ENCODE peak calls at places on chromosomes 16 and 17, in eight cellular contexts. I is HT1080, Q is dorsolateral prefrontal cortex, V is fibroblast of the aortic adventitia, Z is NCI-H1436 treated with DMSO at 0.1 percent for 48 hours, L is GF-D8, M is Calu3, X is heart left ventricle. K is an unnamed sample.

GRCh38 chr16:85389679-85390470 is 223.2 kb upstream of the GSE1 start:
- DNase-seq in I (no peak), Q (peak; percentile 4), V (no peak), Z (no peak), L (no peak), M (no peak), X (no peak), K (no peak)

GRCh38 chr16:79437764-79438728 is 162.5 kb downstream of the MAF start:
- DNase-seq in I (no peak), Q (peak; percentile 55), V (no peak), Z (no peak), L (no peak), M (peak; percentile 8), X (no peak), K (peak; percentile 30)

GRCh38 chr16:85416267-85417109 is 196.6 kb upstream of the GSE1 start:
- DNase-seq in I (no peak), Q (no peak), V (peak; percentile 30), Z (no peak), L (no peak), M (peak; percentile 96), X (peak; percentile 44), K (peak; percentile 66)

GRCh38 chr16:20844054-20844453 is 37.7 kb downstream of the REXO5 start:
- DNase-seq in I (no peak), Q (no peak), V (no peak), Z (no peak), L (no peak), M (no peak), X (no peak), K (no peak)

GRCh38 chr17:76561332-76561731 is 21.5 kb downstream of the PRCD start:
- DNase-seq in I (no peak), Q (no peak), V (no peak), Z (no peak), L (no peak), M (no peak), X (no peak), K (no peak)

GRCh38 chr16:30893082-30893743 is 664 bp downstream of the BCL7C start:
- DNase-seq in I (no peak), Q (no peak), V (no peak), Z (no peak), L (no peak), M (no peak), X (no peak), K (no peak)

GRCh38 chr16:31354394-31355291 is at the start of gene ITGAX:
- DNase-seq in I (peak; percentile 87), Q (peak; percentile 36), V (peak; percentile 4), Z (no peak), L (no peak), M (peak; percentile 67), X (peak; percentile 48), K (peak; percentile 40)

GRCh38 chr17:79797492-79798295 is 817 bp upstream of the CBX8 start:
- DNase-seq in I (no peak), Q (no peak), V (no peak), Z (no peak), L (peak; percentile 36), M (no peak), X (no peak), K (no peak)

GRCh38 chr16:14600164-14600563 is 29.9 kb downstream of the PARN start:
- DNase-seq in I (no peak), Q (no peak), V (peak; percentile 64), Z (no peak), L (no peak), M (peak; percentile 30), X (no peak), K (no peak)

GRCh38 chr17:17786998-17787397 is 49.8 kb downstream of the SREBF1 start:
- DNase-seq in I (no peak), Q (no peak), V (no peak), Z (no peak), L (no peak), M (no peak), X (no peak), K (no peak)

GRCh38 chr16:68356249-68356918 is 45.6 kb downstream of the PRMT7 start:
- DNase-seq in I (peak; percentile 34), Q (no peak), V (no peak), Z (no peak), L (peak; percentile 95), M (no peak), X (no peak), K (no peak)

GRCh38 chr16:67345401-67345800 is 18.8 kb downstream of the LRRC36 start:
- DNase-seq in I (no peak), Q (no peak), V (no peak), Z (no peak), L (no peak), M (no peak), X (no peak), K (no peak)

GRCh38 chr17:39114744-39115534 is 36.5 kb downstream of the PLXDC1 start:
- DNase-seq in I (no peak), Q (no peak), V (peak; percentile 49), Z (no peak), L (no peak), M (no peak), X (no peak), K (no peak)

GRCh38 chr17:82302991-82303943 is 14.1 kb downstream of the CD7 start:
- DNase-seq in I (no peak), Q (no peak), V (no peak), Z (no peak), L (no peak), M (no peak), X (no peak), K (no peak)

GRCh38 chr17:28712037-28712704 is 483 bp upstream of the PROCA1 start:
- DNase-seq in I (no peak), Q (no peak), V (no peak), Z (no peak), L (peak; percentile 47), M (no peak), X (peak; percentile 59), K (no peak)

GRCh38 chr17:43701318-43701743 is 39.6 kb upstream of the MEOX1 start:
- DNase-seq in I (peak; percentile 92), Q (no peak), V (no peak), Z (no peak), L (peak; percentile 26), M (no peak), X (no peak), K (no peak)

K was measured in gastrocnemius medialis.